ENCODE peak calls at places on chromosomes 7 and 10, in six cellular contexts. V is stimulated activated naive B cell treated with anti-CD40 and anti-IgM and Interleukin-4, amounts not matched to agents 10 μg/mL and 1 μg/mL and 100 μg/mL, for 72 hours; F is central memory CD4-positive, alpha-beta T cell; J is T-helper 17 cell; I is A172; E is lower leg skin. W is an unnamed sample.

GRCh38 chr7:151825711-151826110 is 51.2 kb downstream of the PRKAG2 start:
- DNase-seq in V (no peak), F (no peak), J (no peak), I (no peak), E (no peak), W (no peak)

GRCh38 chr10:101050206-101051069 is 11.4 kb upstream of the KAZALD1 start:
- DNase-seq in V (peak), F (peak), J (peak), I (peak), E (no peak), W (no peak)

GRCh38 chr7:85554294-85554877 is 367.5 kb upstream of the SEMA3D start:
- DNase-seq in V (peak), F (peak), J (no peak), I (peak), E (peak), W (no peak)

GRCh38 chr10:125038637-125039036 is 96.7 kb downstream of the ZRANB1 start:
- DNase-seq in V (no peak), F (no peak), J (no peak), I (peak), E (no peak), W (no peak)

GRCh38 chr10:87684001-87684628 is 24.4 kb downstream of the PAPSS2 start:
- DNase-seq in V (no peak), F (no peak), J (no peak), I (no peak), E (no peak), W (no peak)

GRCh38 chr10:92830478-92831389 is 17.6 kb upstream of the EXOC6 start:
- DNase-seq in V (no peak), F (no peak), J (no peak), I (no peak), E (no peak), W (no peak)

GRCh38 chr10:22321156-22321711 is 335 bp downstream of the BMI1 start:
- DNase-seq in V (peak), F (peak), J (peak), I (peak), E (peak), W (no peak)

GRCh38 chr10:29773675-29774091 is 138.9 kb upstream of the SVIL start:
- DNase-seq in V (no peak), F (no peak), J (no peak), I (no peak), E (no peak), W (no peak)

GRCh38 chr7:30764030-30764991 is 6.9 kb upstream of the MINDY4 start:
- DNase-seq in V (no peak), F (no peak), J (no peak), I (no peak), E (no peak), W (peak)

GRCh38 chr7:44738031-44738730 is 10.5 kb upstream of the ZMIZ2 start:
- DNase-seq in V (no peak), F (no peak), J (no peak), I (no peak), E (no peak), W (no peak)

GRCh38 chr7:129423700-129424410 is 10.4 kb upstream of the STRIP2 start:
- DNase-seq in V (no peak), F (no peak), J (no peak), I (no peak), E (no peak), W (no peak)

GRCh38 chr7:128254470-128254869 is 13.4 kb downstream of the LEP start:
- DNase-seq in V (no peak), F (no peak), J (no peak), I (no peak), E (no peak), W (no peak)

GRCh38 chr10:119501690-119502089 is 40.8 kb downstream of the RGS10 start:
- DNase-seq in V (no peak), F (peak), J (no peak), I (no peak), E (no peak), W (no peak)

GRCh38 chr7:47751068-47751467 is 169.2 kb upstream of the TNS3 start:
- DNase-seq in V (no peak), F (no peak), J (no peak), I (no peak), E (no peak), W (no peak)

GRCh38 chr10:119541459-119542356 is 811 bp downstream of the RGS10 start:
- DNase-seq in V (peak), F (peak), J (no peak), I (no peak), E (no peak), W (no peak)

W was measured in GM12878.